ENCODE peak calls at places on chromosomes 16 and 17, in eight cellular contexts. C, I, U, R, Z, O, K and X are unnamed samples.

GRCh38 chr17:41917957-41918391 is 777 bp downstream of the ACLY start:
- DNase-seq in U (peak; percentile 71), I (no peak), R (peak; percentile 60), C (peak; percentile 70), Z (peak; percentile 79), K (no peak), O (peak; percentile 91), X (no peak)

GRCh38 chr16:66416136-66416535 is 11.0 kb upstream of the BEAN1 start:
- DNase-seq in R (no peak), Z (no peak), O (no peak), U (no peak), K (no peak), C (no peak), I (no peak), X (no peak)

GRCh38 chr16:57485916-57486857 is at the start of gene DOK4:
- DNase-seq in R (peak; percentile 81), U (peak; percentile 89), O (peak; percentile 98), Z (peak; percentile 87), C (peak; percentile 88), K (no peak), I (peak; percentile 66), X (no peak)

GRCh38 chr16:88974080-88974479 is 2.9 kb downstream of the CBFA2T3 start:
- DNase-seq in O (peak; percentile 40), Z (no peak), C (no peak), R (no peak), U (no peak), I (no peak), K (no peak), X (no peak)

GRCh38 chr16:4846503-4846900 is 586 bp downstream of the GLYR1 start:
- DNase-seq in R (peak; percentile 61), K (no peak), C (peak; percentile 79), Z (no peak), I (peak; percentile 66), U (peak; percentile 71), O (no peak), X (no peak)

GRCh38 chr17:74259667-74260524 is 14.1 kb upstream of the DNAI2 start:
- DNase-seq in K (no peak), R (no peak), O (peak; percentile 52), Z (no peak), I (no peak), U (no peak), C (no peak), X (no peak)

GRCh38 chr16:86089986-86090385 is 191.0 kb downstream of the IRF8 start:
- DNase-seq in Z (no peak), K (no peak), U (no peak), I (peak; percentile 25), R (no peak), C (no peak), O (no peak), X (no peak)

GRCh38 chr16:4381935-4382794 is 10.5 kb downstream of the VASN start:
- DNase-seq in U (no peak), O (peak; percentile 81), Z (no peak), R (no peak), K (no peak), C (no peak), I (no peak), X (no peak)

GRCh38 chr16:12646490-12647274 is 157.0 kb downstream of the CPPED1 start:
- DNase-seq in Z (no peak), I (peak; percentile 77), K (no peak), O (no peak), R (no peak), C (no peak), U (no peak), X (no peak)

GRCh38 chr17:35087731-35088646 is 24.5 kb upstream of the RFFL start:
- DNase-seq in R (peak; percentile 53), Z (peak; percentile 49), I (no peak), C (peak; percentile 84), U (peak; percentile 72), O (peak; percentile 58), K (no peak), X (no peak)

GRCh38 chr16:81460075-81460474 is 15.5 kb downstream of the CMIP start:
- DNase-seq in K (no peak), O (no peak), R (no peak), Z (no peak), C (no peak), I (no peak), U (no peak), X (no peak)

GRCh38 chr17:40579471-40579870 is 14.2 kb upstream of the CCR7 start:
- DNase-seq in I (no peak), O (no peak), U (no peak), C (no peak), R (no peak), K (no peak), Z (no peak), X (no peak)

GRCh38 chr16:12315330-12316138 is 339.0 kb downstream of the SNX29 start:
- DNase-seq in Z (no peak), C (peak; percentile 75), O (no peak), U (peak; percentile 55), R (no peak), I (no peak), K (no peak), X (no peak)

GRCh38 chr17:7435676-7436555 is 681 bp downstream of the TMEM102 start:
- DNase-seq in O (peak; percentile 93), R (peak; percentile 49), I (peak; percentile 83), U (peak; percentile 69), K (no peak), Z (no peak), C (peak; percentile 71), X (no peak)

GRCh38 chr16:1972490-1972877 is 631 bp downstream of the TBL3 start:
- DNase-seq in C (no peak), I (no peak), U (peak; percentile 16), O (peak; percentile 77), K (no peak), Z (peak; percentile 39), R (no peak), X (no peak)

GRCh38 chr17:419073-419735 is 66.6 kb upstream of the RPH3AL start:
- DNase-seq in Z (no peak), I (no peak), O (no peak), R (no peak), U (peak; percentile 35), C (no peak), K (no peak), X (no peak)

GRCh38 chr17:67082110-67082509 is 37.8 kb downstream of the CACNG1 start:
- DNase-seq in O (no peak), K (no peak), U (no peak), C (no peak), Z (no peak), I (peak; percentile 53), R (no peak), X (no peak)

GRCh38 chr16:48862087-48862532 is 252.1 kb upstream of the N4BP1 start:
- DNase-seq in U (peak; percentile 8), C (peak; percentile 1), I (no peak), Z (no peak), K (no peak), R (no peak), O (no peak), X (no peak)

GRCh38 chr17:7477392-7478275 is 1.8 kb downstream of the ZBTB4 start:
- DNase-seq in K (no peak), C (peak; percentile 37), U (peak; percentile 28), R (peak; percentile 46), O (peak; percentile 54), Z (peak; percentile 48), I (no peak), X (no peak)

GRCh38 chr17:40452921-40453378 is 9.7 kb downstream of the IGFBP4 start:
- DNase-seq in C (no peak), U (no peak), Z (no peak), O (no peak), K (no peak), I (no peak), R (no peak), X (no peak)

GRCh38 chr16:85334718-85335583 is 222.7 kb upstream of the CIBAR2 start:
- DNase-seq in R (no peak), O (peak; percentile 76), Z (no peak), U (peak; percentile 88), C (peak; percentile 86), K (no peak), I (no peak), X (no peak)

GRCh38 chr16:4123617-4124300 is 7.5 kb upstream of the ADCY9 start:
- DNase-seq in O (no peak), U (no peak), C (no peak), Z (no peak), I (no peak), K (no peak), R (no peak), X (no peak)

GRCh38 chr17:65690626-65691310 is 129.3 kb upstream of the AXIN2 start:
- DNase-seq in I (no peak), U (no peak), K (no peak), C (no peak), Z (no peak), O (no peak), R (no peak), X (no peak)
- H3K4me3 ChIP-seq in I (no peak overlapping the region), U (no peak overlapping the region), K (no peak overlapping the region), C (no peak overlapping the region), Z (no peak overlapping the region), O (no peak overlapping the region), R (no peak overlapping the region), X (no peak overlapping the region)

DNA sequence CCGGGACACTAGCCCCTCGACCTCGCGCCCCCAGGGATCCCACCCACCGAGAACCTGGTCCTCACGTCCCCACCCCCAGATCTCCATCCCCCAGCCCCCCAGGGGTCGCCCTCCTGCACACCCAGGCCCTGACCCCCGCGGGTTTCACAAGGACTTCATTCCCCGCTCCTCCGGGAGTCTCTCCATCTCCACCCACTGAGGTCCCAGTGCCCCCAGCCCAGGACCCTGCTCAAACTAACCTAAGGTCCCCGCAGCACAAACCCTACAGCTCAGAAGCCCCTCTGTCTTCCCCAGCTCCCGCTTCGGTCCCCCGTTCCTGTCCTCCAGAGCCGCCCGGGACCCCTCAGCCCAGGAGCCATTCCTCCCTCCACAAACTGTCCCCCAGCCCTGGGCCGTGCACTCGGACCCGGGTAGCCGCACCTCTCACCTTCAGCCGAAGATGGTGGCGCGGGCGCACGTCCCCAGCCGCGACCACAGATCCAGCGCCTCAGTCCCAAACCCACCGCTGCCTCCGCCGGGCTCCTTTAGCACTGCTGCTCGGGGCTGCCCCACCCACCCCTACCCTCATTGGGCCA is at the start of gene MYH10:
- DNase-seq in K (no peak), Z (no peak), C (peak; percentile 17), I (no peak), R (no peak), O (no peak), U (peak; percentile 15), X (no peak)
- TF ChIP-seq CTCF in K (no peak), Z (peak; percentile 41), C (no peak), I (peak; percentile 26), R (no peak), O (peak; percentile 37), U (no peak), X (peak; percentile 14)

GRCh38 chr17:12097326-12097725 is 76.6 kb downstream of the MAP2K4 start:
- DNase-seq in O (no peak), Z (no peak), K (no peak), U (no peak), R (no peak), I (no peak), C (no peak), X (no peak)
- H3K36me3 ChIP-seq in O (peaks cover 5% of the 10 kb centered on the region), Z (no peaks in the 10 kb centered on the region), K (no peaks in the 10 kb centered on the region), U (no peaks in the 10 kb centered on the region), R (no peaks in the 10 kb centered on the region), I (no peaks in the 10 kb centered on the region), C (no peaks in the 10 kb centered on the region), X (no peaks in the 10 kb centered on the region)

DNA sequence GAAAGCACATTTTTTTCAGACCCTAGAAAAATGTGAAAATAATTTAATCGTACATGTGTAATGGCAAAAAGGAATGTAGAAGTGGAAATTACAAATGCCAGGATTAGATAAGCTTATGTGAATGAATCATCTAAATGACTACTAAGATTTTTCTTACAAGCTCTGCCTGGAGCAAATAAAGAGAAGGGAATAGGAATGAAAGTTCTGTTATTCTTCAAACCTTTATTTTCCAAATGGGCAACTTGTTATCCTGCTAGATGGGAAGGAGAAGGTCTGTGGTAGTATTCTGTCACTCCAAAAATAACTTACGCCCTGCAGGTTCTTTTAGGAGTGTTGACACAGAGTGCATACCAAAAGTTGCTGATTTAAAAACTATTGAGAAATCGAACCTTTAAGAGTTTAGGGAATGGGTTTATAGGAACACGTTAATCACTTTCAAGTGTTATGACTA is 9.7 kb downstream of the CTCF start:
- DNase-seq in R (no peak), O (no peak), K (no peak), C (no peak), Z (no peak), I (no peak), U (no peak), X (no peak)
- H3K4me3 ChIP-seq in R (no peak overlapping the region), O (no peak overlapping the region), K (no peak overlapping the region), C (no peak overlapping the region), Z (no peak overlapping the region), I (no peak overlapping the region), U (no peak overlapping the region), X (no peak overlapping the region)